ENCODE peak calls at places on chromosomes 7 and 10, in four cellular contexts. G is WTC11, L is HepG2, Y is K562. U is an unnamed sample.

GRCh38 chr7:110590415-110590814 is 500.5 kb upstream of the LRRN3 start:
- DNase-seq in G (peak), L (no peak), Y (no peak), U (no peak)

GRCh38 chr7:86818903-86819302 is 175.2 kb downstream of the GRM3 start:
- DNase-seq in G (no peak), L (no peak), Y (no peak), U (no peak)

GRCh38 chr7:35839860-35840854 is 39.3 kb downstream of the SEPTIN7 start:
- DNase-seq in G (no peak), L (no peak), Y (no peak), U (no peak)

GRCh38 chr10:97810476-97810875 is 38.7 kb upstream of the SFRP5 start:
- DNase-seq in G (no peak), L (peak), Y (no peak), U (no peak)

GRCh38 chr10:21171936-21172773 is 275.0 kb upstream of the NEBL start:
- DNase-seq in G (no peak), L (no peak), Y (no peak), U (no peak)

GRCh38 chr10:78177431-78178185 is 143.9 kb downstream of the RPS24 start:
- DNase-seq in G (no peak), L (no peak), Y (no peak), U (no peak)

GRCh38 chr7:139124084-139124914 is 14.8 kb upstream of the ZC3HAV1 start:
- DNase-seq in G (no peak), L (no peak), Y (peak), U (no peak)

GRCh38 chr7:142033154-142033553 is 37.5 kb downstream of the MGAM start:
- DNase-seq in G (no peak), L (no peak), Y (no peak), U (no peak)

GRCh38 chr10:98488669-98489430 is 42.1 kb upstream of the HPS1 start:
- DNase-seq in G (no peak), L (peak), Y (no peak), U (no peak)

GRCh38 chr7:44273681-44274622 is 51.4 kb downstream of the CAMK2B start:
- DNase-seq in G (no peak), L (no peak), Y (no peak), U (no peak)

GRCh38 chr10:18364987-18365775 is 225.0 kb downstream of the CACNB2 start:
- DNase-seq in G (no peak), L (no peak), Y (no peak), U (peak)

GRCh38 chr7:108455524-108455832 is 758 bp downstream of the NRCAM start:
- DNase-seq in G (no peak), L (no peak), Y (no peak), U (no peak)

GRCh38 chr10:93068411-93069244 is 5.1 kb upstream of the CYP26A1 start:
- DNase-seq in G (peak), L (no peak), Y (no peak), U (no peak)

GRCh38 chr7:28435732-28436378 is 23.5 kb downstream of the CREB5 start:
- DNase-seq in G (no peak), L (no peak), Y (no peak), U (no peak)

GRCh38 chr7:64632029-64632428 is 33.9 kb upstream of the ZNF107 start:
- DNase-seq in G (no peak), L (no peak), Y (no peak), U (no peak)

GRCh38 chr7:149748223-149748874 is 25.0 kb downstream of the ZNF467 start:
- DNase-seq in G (no peak), L (peak), Y (no peak), U (no peak)

GRCh38 chr10:103614511-103615158 is 121.1 kb downstream of the NEURL1 start:
- DNase-seq in G (no peak), L (no peak), Y (no peak), U (no peak)

GRCh38 chr10:55500931-55501559 is 700.0 kb upstream of the PCDH15 start:
- DNase-seq in G (peak), L (peak), Y (no peak), U (no peak)

GRCh38 chr10:14219411-14219810 is 111.3 kb downstream of the FRMD4A start:
- DNase-seq in G (no peak), L (no peak), Y (no peak), U (no peak)

GRCh38 chr10:129756912-129757861 is 206.9 kb downstream of the EBF3 start:
- DNase-seq in G (peak), L (no peak), Y (no peak), U (no peak)

GRCh38 chr7:107860981-107861652 is 29.9 kb upstream of the DLD start:
- DNase-seq in G (no peak), L (no peak), Y (no peak), U (no peak)

GRCh38 chr7:73308665-73309214 is at the start of gene NSUN5:
- DNase-seq in G (peak), L (peak), Y (peak), U (peak)

GRCh38 chr10:5893321-5893720 is 3.3 kb downstream of the FBH1 start:
- DNase-seq in G (no peak), L (no peak), Y (no peak), U (no peak)

GRCh38 chr7:27176962-27177794 is 3.1 kb upstream of the HOXA10 start:
- DNase-seq in G (no peak), L (no peak), Y (no peak), U (no peak)

GRCh38 chr10:68876246-68876918 is 24.7 kb upstream of the DDX50 start:
- DNase-seq in G (no peak), L (peak), Y (no peak), U (no peak)

GRCh38 chr7:16986775-16987174 is 105.0 kb upstream of the AGR3 start:
- DNase-seq in G (no peak), L (no peak), Y (no peak), U (no peak)

GRCh38 chr7:90830302-90830701 is 234.2 kb downstream of the CDK14 start:
- DNase-seq in G (no peak), L (no peak), Y (no peak), U (no peak)
- TF ChIP-seq NR2C2 in G (no peak), L (no peak), Y (no peak), U (no peak)

GRCh38 chr7:116167177-116167576 is 43.2 kb upstream of the TES start:
- DNase-seq in G (peak), L (no peak), Y (peak), U (no peak)
- TF ChIP-seq NR2C2 in G (no peak), L (no peak), Y (no peak), U (no peak)

GRCh38 chr7:41987-42386 is 150.4 kb upstream of the FAM20C start:
- DNase-seq in G (no peak), L (no peak), Y (no peak), U (no peak)

GRCh38 chr7:44541-44896 is 147.9 kb upstream of the FAM20C start:
- DNase-seq in G (no peak), L (no peak), Y (no peak), U (no peak)

GRCh38 chr7:46123-46829 is 146.1 kb upstream of the FAM20C start:
- DNase-seq in G (no peak), L (no peak), Y (no peak), U (no peak)

GRCh38 chr7:45120-46090 is 147.0 kb upstream of the FAM20C start:
- DNase-seq in G (no peak), L (no peak), Y (no peak), U (no peak)

DNA sequence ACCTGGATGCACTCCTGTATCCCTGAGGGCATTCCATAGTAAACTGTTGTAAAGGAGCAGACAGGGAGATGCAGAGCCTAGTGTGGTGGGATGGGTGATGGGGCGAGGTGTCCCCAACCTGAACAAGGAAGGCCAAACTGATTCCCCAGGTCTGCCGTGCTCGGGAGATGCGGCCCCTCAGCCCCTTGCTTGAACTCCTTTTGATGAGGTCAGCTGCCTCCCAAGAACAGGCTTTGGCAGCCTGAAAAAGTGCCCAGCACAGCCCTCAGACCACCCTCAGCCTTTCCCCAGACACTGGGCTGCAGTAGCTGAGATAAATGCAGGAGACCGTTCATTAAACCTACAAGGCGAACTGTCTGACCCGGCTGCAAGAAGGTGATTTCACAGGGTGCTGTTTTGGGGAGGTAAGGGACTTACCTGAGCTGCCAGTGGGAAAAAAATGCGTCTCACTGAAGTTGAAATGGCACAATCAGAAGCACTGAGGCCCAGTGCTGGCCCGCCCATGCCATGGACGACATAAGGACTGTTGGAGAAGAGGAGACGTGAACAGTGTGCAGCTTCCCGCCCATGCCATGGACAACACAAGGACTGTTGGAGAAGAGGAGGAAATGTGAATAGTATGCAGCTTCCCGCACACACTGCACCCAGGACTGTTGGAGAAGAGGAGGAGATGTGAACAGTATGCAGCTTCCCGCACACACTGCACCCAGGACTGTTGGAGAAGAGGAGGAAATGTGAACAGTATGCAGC is 148.4 kb upstream of the FAM20C start:
- DNase-seq in G (no peak), L (no peak), Y (no peak), U (no peak)
- TF ChIP-seq NR2C2 in G (no peak), L (no peak), Y (no peak), U (no peak)

GRCh38 chr10:49309691-49310371 is 10.9 kb downstream of the C10orf71 start:
- DNase-seq in G (no peak), L (no peak), Y (no peak), U (peak)

GRCh38 chr10:49308881-49309280 is 9.9 kb downstream of the C10orf71 start:
- DNase-seq in G (no peak), L (no peak), Y (no peak), U (no peak)

GRCh38 chr10:49310901-49311561 is 12.1 kb downstream of the C10orf71 start:
- DNase-seq in G (no peak), L (no peak), Y (no peak), U (no peak)

GRCh38 chr10:49311562-49312236 is 12.7 kb downstream of the C10orf71 start:
- DNase-seq in G (no peak), L (no peak), Y (no peak), U (no peak)

DNA sequence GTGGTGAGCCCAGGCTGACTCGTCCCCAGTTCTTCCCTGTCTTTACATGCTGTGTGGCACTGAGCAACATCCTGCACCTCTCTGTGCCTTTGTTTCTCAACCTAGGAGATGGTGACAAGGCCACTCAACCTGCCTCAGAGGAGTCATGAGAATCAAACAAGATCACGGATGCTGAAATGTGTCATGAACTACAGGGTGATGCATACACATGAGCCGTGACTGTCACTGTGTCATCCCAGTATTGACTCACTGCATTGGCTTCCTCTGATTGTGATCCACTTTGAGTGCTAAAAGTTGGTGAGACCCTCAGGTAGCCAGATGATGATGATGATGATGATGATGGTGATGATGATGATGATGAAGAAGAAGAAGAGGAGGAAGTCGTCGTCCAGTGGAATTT is 11.5 kb downstream of the C10orf71 start:
- DNase-seq in G (no peak), L (no peak), Y (no peak), U (no peak)
- TF ChIP-seq NR2C2 in G (no peak), L (no peak), Y (no peak), U (no peak)

GRCh38 chr10:32120147-32120546 is 63.9 kb upstream of the KIF5B start:
- DNase-seq in G (no peak), L (peak), Y (no peak), U (no peak)
- TF ChIP-seq NR2C2 in G (no peak), L (no peak), Y (no peak), U (no peak)

GRCh38 chr7:130932088-130932487 is 198.1 kb upstream of the KLF14 start:
- DNase-seq in G (no peak), L (no peak), Y (no peak), U (no peak)

GRCh38 chr7:130932667-130933432 is 198.8 kb upstream of the KLF14 start:
- DNase-seq in G (no peak), L (no peak), Y (no peak), U (no peak)

GRCh38 chr7:130930710-130931109 is 196.7 kb upstream of the KLF14 start:
- DNase-seq in G (no peak), L (no peak), Y (no peak), U (no peak)

GRCh38 chr7:130927564-130927963 is 193.6 kb upstream of the KLF14 start:
- DNase-seq in G (no peak), L (no peak), Y (no peak), U (no peak)

GRCh38 chr7:130930260-130930659 is 196.3 kb upstream of the KLF14 start:
- DNase-seq in G (no peak), L (no peak), Y (no peak), U (no peak)
- TF ChIP-seq NR2C2 in G (no peak), L (no peak), Y (no peak), U (no peak)

DNA sequence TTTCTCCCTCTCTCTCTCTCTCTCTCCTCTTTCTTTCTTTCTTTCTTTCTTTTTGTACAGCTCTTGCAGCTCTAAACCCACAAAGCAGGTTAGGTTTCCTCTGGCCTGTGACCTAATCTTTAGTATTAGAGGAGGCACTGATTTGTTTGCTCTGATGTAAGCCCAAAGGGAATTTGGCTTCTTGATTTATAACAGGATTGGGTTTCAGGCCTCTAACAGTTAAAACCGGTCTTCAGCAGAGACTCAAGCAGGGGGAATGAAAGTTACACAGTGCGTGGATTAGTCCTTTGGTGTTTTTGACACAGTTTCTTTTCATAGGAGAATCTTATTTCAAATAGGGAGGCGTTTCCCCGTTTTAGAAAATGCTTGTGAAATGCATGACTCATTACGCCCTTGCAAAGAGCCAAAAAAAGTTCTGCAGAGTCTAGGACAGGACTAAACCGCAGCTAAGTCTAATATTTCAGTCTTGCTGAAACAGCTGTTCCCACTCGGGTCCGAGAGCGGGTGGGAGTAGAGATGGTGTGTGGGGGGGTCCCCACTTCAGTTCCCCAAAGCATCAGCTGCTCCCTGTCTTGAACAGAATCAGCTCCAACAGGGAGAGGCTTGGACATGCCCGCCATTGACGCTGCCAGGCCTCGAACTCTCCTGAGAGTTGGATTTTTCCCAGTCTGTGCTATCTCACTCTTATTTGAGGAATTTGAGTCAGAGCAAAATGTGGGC is 296.5 kb upstream of the PITRM1 start:
- DNase-seq in G (no peak), L (no peak), Y (no peak), U (no peak)
- TF ChIP-seq NR2C2 in G (no peak), L (no peak), Y (no peak), U (no peak)